ENCODE peak calls at places on chromosomes 3 and 15, in nine cellular contexts. One of them, this sample, is unnamed.
A peak's percentile ranks its signal among the peaks of the same experiment; 100 is the strongest.

GRCh38 chr3:194769020-194769643 is 83.4 kb downstream of the FAM43A start:
- DNase-seq in GDM1: peak; percentile 88
- DNase-seq in activated CD4-positive, alpha-beta T cell treated with anti-CD3 and anti-CD28 coated beads for 36 hours: peak; percentile 96
- DNase-seq in Right ventricle myocardium superior: peak; percentile 94
- DNase-seq in activated T-helper 9 cell treated with anti-CD3 and anti-CD28 coated beads, Interleukin-2, amount 50 U/mL, for 16 hours: peak; percentile 83
- DNase-seq in astrocyte: peak; percentile 91
- DNase-seq in EH: peak; percentile 95
- DNase-seq in AG04450: peak; percentile 41
- DNase-seq in Peyer's patch: peak; percentile 87
- DNase-seq in this sample: peak; percentile 74

GRCh38 chr3:133444071-133444774 is 44.4 kb downstream of the BFSP2 start:
- DNase-seq in GDM1: no peak
- DNase-seq in activated CD4-positive, alpha-beta T cell treated with anti-CD3 and anti-CD28 coated beads for 36 hours: no peak
- DNase-seq in Right ventricle myocardium superior: no peak
- DNase-seq in activated T-helper 9 cell treated with anti-CD3 and anti-CD28 coated beads, Interleukin-2, amount 50 U/mL, for 16 hours: no peak
- DNase-seq in astrocyte: peak; percentile 36
- DNase-seq in EH: peak; percentile 19
- DNase-seq in AG04450: no peak
- DNase-seq in Peyer's patch: no peak
- DNase-seq in this sample: no peak

GRCh38 chr15:51735611-51736010 is 1.8 kb downstream of the LYSMD2 start:
- DNase-seq in GDM1: no peak
- DNase-seq in activated CD4-positive, alpha-beta T cell treated with anti-CD3 and anti-CD28 coated beads for 36 hours: peak; percentile 46
- DNase-seq in Right ventricle myocardium superior: no peak
- DNase-seq in activated T-helper 9 cell treated with anti-CD3 and anti-CD28 coated beads, Interleukin-2, amount 50 U/mL, for 16 hours: peak; percentile 2
- DNase-seq in astrocyte: no peak
- DNase-seq in EH: no peak
- DNase-seq in AG04450: no peak
- DNase-seq in Peyer's patch: no peak
- DNase-seq in this sample: no peak

GRCh38 chr3:117192888-117193287 is 483.3 kb downstream of the TUSC7 start:
- DNase-seq in GDM1: no peak
- DNase-seq in activated CD4-positive, alpha-beta T cell treated with anti-CD3 and anti-CD28 coated beads for 36 hours: no peak
- DNase-seq in Right ventricle myocardium superior: no peak
- DNase-seq in activated T-helper 9 cell treated with anti-CD3 and anti-CD28 coated beads, Interleukin-2, amount 50 U/mL, for 16 hours: no peak
- DNase-seq in astrocyte: no peak
- DNase-seq in EH: no peak
- DNase-seq in AG04450: no peak
- DNase-seq in Peyer's patch: no peak
- DNase-seq in this sample: no peak

GRCh38 chr15:34154725-34155204 is 52.9 kb downstream of the PGBD4 start:
- DNase-seq in GDM1: no peak
- DNase-seq in activated CD4-positive, alpha-beta T cell treated with anti-CD3 and anti-CD28 coated beads for 36 hours: peak; percentile 32
- DNase-seq in Right ventricle myocardium superior: no peak
- DNase-seq in activated T-helper 9 cell treated with anti-CD3 and anti-CD28 coated beads, Interleukin-2, amount 50 U/mL, for 16 hours: no peak
- DNase-seq in astrocyte: peak; percentile 20
- DNase-seq in EH: peak; percentile 5
- DNase-seq in AG04450: no peak
- DNase-seq in Peyer's patch: no peak
- DNase-seq in this sample: no peak

GRCh38 chr3:193978446-193978845 is 157.5 kb upstream of the HES1 start:
- DNase-seq in GDM1: no peak
- DNase-seq in activated CD4-positive, alpha-beta T cell treated with anti-CD3 and anti-CD28 coated beads for 36 hours: no peak
- DNase-seq in Right ventricle myocardium superior: no peak
- DNase-seq in activated T-helper 9 cell treated with anti-CD3 and anti-CD28 coated beads, Interleukin-2, amount 50 U/mL, for 16 hours: no peak
- DNase-seq in astrocyte: peak; percentile 76
- DNase-seq in EH: no peak
- DNase-seq in AG04450: no peak
- DNase-seq in Peyer's patch: no peak
- DNase-seq in this sample: no peak

GRCh38 chr3:120417272-120417911 is 33.4 kb downstream of the FSTL1 start:
- DNase-seq in GDM1: peak; percentile 88
- DNase-seq in activated CD4-positive, alpha-beta T cell treated with anti-CD3 and anti-CD28 coated beads for 36 hours: peak; percentile 93
- DNase-seq in Right ventricle myocardium superior: peak; percentile 91
- DNase-seq in activated T-helper 9 cell treated with anti-CD3 and anti-CD28 coated beads, Interleukin-2, amount 50 U/mL, for 16 hours: peak; percentile 68
- DNase-seq in astrocyte: peak; percentile 96
- DNase-seq in EH: peak; percentile 98
- DNase-seq in AG04450: peak; percentile 97
- DNase-seq in Peyer's patch: peak; percentile 87
- DNase-seq in this sample: peak; percentile 83

GRCh38 chr15:99105516-99106341 is 849 bp downstream of the SYNM start:
- DNase-seq in GDM1: no peak
- DNase-seq in activated CD4-positive, alpha-beta T cell treated with anti-CD3 and anti-CD28 coated beads for 36 hours: peak; percentile 67
- DNase-seq in Right ventricle myocardium superior: peak; percentile 77
- DNase-seq in activated T-helper 9 cell treated with anti-CD3 and anti-CD28 coated beads, Interleukin-2, amount 50 U/mL, for 16 hours: no peak
- DNase-seq in astrocyte: peak; percentile 65
- DNase-seq in EH: peak; percentile 71
- DNase-seq in AG04450: no peak
- DNase-seq in Peyer's patch: peak; percentile 68
- DNase-seq in this sample: peak; percentile 57

GRCh38 chr3:54999159-54999558 is 71.3 kb upstream of the LRTM1 start:
- DNase-seq in GDM1: no peak
- DNase-seq in activated CD4-positive, alpha-beta T cell treated with anti-CD3 and anti-CD28 coated beads for 36 hours: no peak
- DNase-seq in Right ventricle myocardium superior: no peak
- DNase-seq in activated T-helper 9 cell treated with anti-CD3 and anti-CD28 coated beads, Interleukin-2, amount 50 U/mL, for 16 hours: no peak
- DNase-seq in astrocyte: peak; percentile 94
- DNase-seq in EH: peak; percentile 93
- DNase-seq in AG04450: peak; percentile 46
- DNase-seq in Peyer's patch: no peak
- DNase-seq in this sample: no peak

GRCh38 chr3:64508140-64508539 is 179.7 kb downstream of the ADAMTS9 start:
- DNase-seq in GDM1: no peak
- DNase-seq in activated CD4-positive, alpha-beta T cell treated with anti-CD3 and anti-CD28 coated beads for 36 hours: no peak
- DNase-seq in Right ventricle myocardium superior: no peak
- DNase-seq in activated T-helper 9 cell treated with anti-CD3 and anti-CD28 coated beads, Interleukin-2, amount 50 U/mL, for 16 hours: no peak
- DNase-seq in astrocyte: no peak
- DNase-seq in EH: no peak
- DNase-seq in AG04450: no peak
- DNase-seq in Peyer's patch: no peak
- DNase-seq in this sample: no peak

GRCh38 chr3:174953068-174953467 is 93.9 kb downstream of the NAALADL2 start:
- DNase-seq in GDM1: no peak
- DNase-seq in activated CD4-positive, alpha-beta T cell treated with anti-CD3 and anti-CD28 coated beads for 36 hours: no peak
- DNase-seq in Right ventricle myocardium superior: no peak
- DNase-seq in activated T-helper 9 cell treated with anti-CD3 and anti-CD28 coated beads, Interleukin-2, amount 50 U/mL, for 16 hours: no peak
- DNase-seq in astrocyte: no peak
- DNase-seq in EH: no peak
- DNase-seq in AG04450: no peak
- DNase-seq in Peyer's patch: no peak
- DNase-seq in this sample: no peak

GRCh38 chr15:98155356-98155755 is 194.9 kb downstream of the ARRDC4 start:
- DNase-seq in GDM1: no peak
- DNase-seq in activated CD4-positive, alpha-beta T cell treated with anti-CD3 and anti-CD28 coated beads for 36 hours: no peak
- DNase-seq in Right ventricle myocardium superior: no peak
- DNase-seq in activated T-helper 9 cell treated with anti-CD3 and anti-CD28 coated beads, Interleukin-2, amount 50 U/mL, for 16 hours: no peak
- DNase-seq in astrocyte: peak; percentile 41
- DNase-seq in EH: peak; percentile 84
- DNase-seq in AG04450: no peak
- DNase-seq in Peyer's patch: no peak
- DNase-seq in this sample: no peak

GRCh38 chr3:167406876-167407492 is 26.9 kb upstream of the ZBBX start:
- DNase-seq in GDM1: peak; percentile 36
- DNase-seq in activated CD4-positive, alpha-beta T cell treated with anti-CD3 and anti-CD28 coated beads for 36 hours: peak; percentile 28
- DNase-seq in Right ventricle myocardium superior: no peak
- DNase-seq in activated T-helper 9 cell treated with anti-CD3 and anti-CD28 coated beads, Interleukin-2, amount 50 U/mL, for 16 hours: no peak
- DNase-seq in astrocyte: peak; percentile 67
- DNase-seq in EH: no peak
- DNase-seq in AG04450: peak; percentile 2
- DNase-seq in Peyer's patch: no peak
- DNase-seq in this sample: no peak

GRCh38 chr3:134613006-134613520 is 37.8 kb downstream of the KY start:
- DNase-seq in GDM1: no peak
- DNase-seq in activated CD4-positive, alpha-beta T cell treated with anti-CD3 and anti-CD28 coated beads for 36 hours: no peak
- DNase-seq in Right ventricle myocardium superior: no peak
- DNase-seq in activated T-helper 9 cell treated with anti-CD3 and anti-CD28 coated beads, Interleukin-2, amount 50 U/mL, for 16 hours: no peak
- DNase-seq in astrocyte: no peak
- DNase-seq in EH: no peak
- DNase-seq in AG04450: no peak
- DNase-seq in Peyer's patch: no peak
- DNase-seq in this sample: no peak

GRCh38 chr15:87720235-87720634 is 536.3 kb downstream of the NTRK3 start:
- DNase-seq in GDM1: no peak
- DNase-seq in activated CD4-positive, alpha-beta T cell treated with anti-CD3 and anti-CD28 coated beads for 36 hours: no peak
- DNase-seq in Right ventricle myocardium superior: no peak
- DNase-seq in activated T-helper 9 cell treated with anti-CD3 and anti-CD28 coated beads, Interleukin-2, amount 50 U/mL, for 16 hours: no peak
- DNase-seq in astrocyte: peak; percentile 20
- DNase-seq in EH: no peak
- DNase-seq in AG04450: no peak
- DNase-seq in Peyer's patch: no peak
- DNase-seq in this sample: no peak

GRCh38 chr15:93121089-93121488 is 32.1 kb upstream of the RGMA start:
- DNase-seq in GDM1: no peak
- DNase-seq in activated CD4-positive, alpha-beta T cell treated with anti-CD3 and anti-CD28 coated beads for 36 hours: no peak
- DNase-seq in Right ventricle myocardium superior: no peak
- DNase-seq in activated T-helper 9 cell treated with anti-CD3 and anti-CD28 coated beads, Interleukin-2, amount 50 U/mL, for 16 hours: no peak
- DNase-seq in astrocyte: no peak
- DNase-seq in EH: no peak
- DNase-seq in AG04450: no peak
- DNase-seq in Peyer's patch: no peak
- DNase-seq in this sample: no peak

GRCh38 chr3:139728414-139728813 is 50.6 kb upstream of the NMNAT3 start:
- DNase-seq in GDM1: no peak
- DNase-seq in activated CD4-positive, alpha-beta T cell treated with anti-CD3 and anti-CD28 coated beads for 36 hours: no peak
- DNase-seq in Right ventricle myocardium superior: no peak
- DNase-seq in activated T-helper 9 cell treated with anti-CD3 and anti-CD28 coated beads, Interleukin-2, amount 50 U/mL, for 16 hours: no peak
- DNase-seq in astrocyte: no peak
- DNase-seq in EH: no peak
- DNase-seq in AG04450: no peak
- DNase-seq in Peyer's patch: no peak
- DNase-seq in this sample: no peak

GRCh38 chr3:56915969-56916586 is 114.3 kb upstream of the ARHGEF3 start:
- DNase-seq in GDM1: peak; percentile 70
- DNase-seq in activated CD4-positive, alpha-beta T cell treated with anti-CD3 and anti-CD28 coated beads for 36 hours: peak; percentile 87
- DNase-seq in Right ventricle myocardium superior: peak; percentile 57
- DNase-seq in activated T-helper 9 cell treated with anti-CD3 and anti-CD28 coated beads, Interleukin-2, amount 50 U/mL, for 16 hours: peak; percentile 48
- DNase-seq in astrocyte: no peak
- DNase-seq in EH: no peak
- DNase-seq in AG04450: no peak
- DNase-seq in Peyer's patch: no peak
- DNase-seq in this sample: no peak

GRCh38 chr3:155281892-155282291 is 11.6 kb downstream of the STRIT1 start:
- DNase-seq in GDM1: no peak
- DNase-seq in activated CD4-positive, alpha-beta T cell treated with anti-CD3 and anti-CD28 coated beads for 36 hours: no peak
- DNase-seq in Right ventricle myocardium superior: no peak
- DNase-seq in activated T-helper 9 cell treated with anti-CD3 and anti-CD28 coated beads, Interleukin-2, amount 50 U/mL, for 16 hours: no peak
- DNase-seq in astrocyte: peak; percentile 38
- DNase-seq in EH: peak; percentile 69
- DNase-seq in AG04450: no peak
- DNase-seq in Peyer's patch: no peak
- DNase-seq in this sample: no peak

This sample was measured in 8988T.